ENCODE peak calls at places on chromosomes 2 and 18, in four cellular contexts. L is A549, Z is body of pancreas, R is breast epithelium. G is an unnamed sample.

GRCh38 chr2:11710632-11711381 is 35.6 kb upstream of the LPIN1 start:
- DNase-seq in L (no peak), R (peak), Z (no peak), G (no peak)

GRCh38 chr2:67645280-67646255 is 248.4 kb downstream of the ETAA1 start:
- DNase-seq in Z (no peak), L (no peak), R (no peak), G (no peak)

GRCh38 chr2:8267103-8267502 is 414.8 kb upstream of the ID2 start:
- DNase-seq in Z (no peak), L (no peak), R (no peak), G (no peak)

GRCh38 chr2:230184727-230185578 is 34.8 kb downstream of the SP110 start:
- DNase-seq in L (no peak), Z (no peak), R (no peak), G (no peak)

GRCh38 chr18:23573948-23574431 is 12.3 kb downstream of the NPC1 start:
- DNase-seq in Z (peak), R (no peak), L (no peak), G (peak)

GRCh38 chr2:9388950-9389911 is 34.1 kb downstream of the ITGB1BP1 start:
- DNase-seq in L (no peak), Z (no peak), R (no peak), G (no peak)

GRCh38 chr2:142755191-142755590 is 122.3 kb upstream of the KYNU start:
- DNase-seq in L (no peak), R (no peak), Z (no peak), G (no peak)

GRCh38 chr2:11997142-11997541 is 250.7 kb downstream of the LPIN1 start:
- DNase-seq in Z (no peak), R (no peak), L (no peak), G (no peak)

GRCh38 chr2:24711881-24712280 is 81.3 kb downstream of the PTRHD1 start:
- DNase-seq in L (no peak), R (no peak), Z (no peak), G (no peak)

GRCh38 chr18:23259701-23260661 is 124.7 kb downstream of the CABLES1 start:
- DNase-seq in Z (peak), R (peak), L (no peak), G (peak)

GRCh38 chr2:23939054-23939436 is 1.2 kb upstream of the UBXN2A start:
- DNase-seq in R (no peak), L (no peak), Z (no peak), G (no peak)

GRCh38 chr2:86703704-86704370 is 16.3 kb upstream of the RMND5A start:
- DNase-seq in L (peak), R (no peak), Z (peak), G (peak)

GRCh38 chr18:57581301-57581934 is 5.1 kb downstream of the FECH start:
- DNase-seq in L (no peak), R (no peak), Z (peak), G (no peak)
- TF ChIP-seq POLR2A in L (no peak), R (no peak), Z (no peak), G (no peak)

DNA sequence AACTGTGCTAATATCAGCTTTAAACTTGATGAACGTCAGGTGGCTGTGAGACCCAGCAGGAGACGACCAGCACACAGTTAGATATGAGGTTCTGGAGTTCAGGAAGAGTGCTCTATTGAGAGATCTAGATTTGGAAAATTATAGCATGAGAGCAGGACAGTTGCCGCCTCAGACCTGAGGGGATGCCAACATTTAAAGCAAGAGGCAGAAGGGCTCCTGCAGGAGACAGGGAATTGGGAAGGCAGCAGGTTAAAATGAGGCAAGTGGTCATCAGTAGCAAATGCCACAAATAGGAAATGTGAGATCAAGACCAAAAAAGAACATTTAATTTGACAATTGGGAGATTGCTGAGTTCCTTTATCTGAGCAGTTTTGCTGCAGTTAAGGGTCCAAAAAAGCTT is 471.9 kb downstream of the TGIF1 start:
- DNase-seq in Z (no peak), L (no peak), R (no peak), G (no peak)
- TF ChIP-seq POLR2A in Z (no peak), L (no peak), R (no peak), G (no peak)

DNA sequence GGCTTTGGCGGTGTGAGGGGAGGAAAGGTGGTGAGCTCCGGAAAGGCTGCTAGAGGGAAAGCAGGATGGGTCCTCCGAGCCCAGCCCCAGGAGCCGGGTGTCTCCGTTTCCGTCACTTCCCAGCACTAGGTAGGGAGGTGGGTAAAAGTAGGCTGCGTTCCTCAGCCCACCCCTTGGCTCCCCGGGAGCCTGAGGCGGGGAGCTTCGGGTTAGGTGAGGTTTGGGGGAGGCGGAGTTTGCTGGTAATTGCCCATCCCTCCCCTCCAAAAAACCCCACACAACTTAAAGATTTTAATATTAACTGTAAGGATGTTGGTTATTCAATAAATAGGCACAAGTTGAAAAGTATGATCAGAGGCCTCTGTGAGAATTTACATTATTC is 552 bp upstream of the ATF2 start:
- DNase-seq in L (no peak), Z (no peak), R (no peak), G (no peak)
- TF ChIP-seq POLR2A in L (peak), Z (peak), R (peak), G (peak)

GRCh38 chr2:74293191-74294065 is 49.8 kb downstream of the SLC4A5 start:
- DNase-seq in R (no peak), L (no peak), Z (no peak), G (no peak)
- TF ChIP-seq POLR2A in R (no peak), L (no peak), Z (no peak), G (no peak)

GRCh38 chr2:171522057-171522803 is at the start of gene CYBRD1:
- DNase-seq in L (peak), Z (peak), R (peak), G (peak)
- TF ChIP-seq POLR2A in L (peak), Z (peak), R (peak), G (peak)

GRCh38 chr2:174587607-174588006 is 10.0 kb downstream of the WIPF1 start:
- DNase-seq in Z (no peak), R (no peak), L (no peak), G (no peak)
- TF ChIP-seq POLR2A in Z (no peak), R (no peak), L (no peak), G (no peak)

GRCh38 chr2:189674374-189675112 is at the start of gene ANKAR:
- DNase-seq in Z (peak), L (peak), R (peak), G (peak)
- TF ChIP-seq POLR2A in Z (peak), L (peak), R (no peak), G (peak)

G was measured in adrenal gland.